ENCODE peak calls at places on chromosomes 7 and 10, in nine cellular contexts. T is upper lobe of left lung; L is right lobe of liver; K is stomach; J is endodermal cell; Z is PC-3; B is IMR-90; I is CD8-positive, alpha-beta T cell; C is kidney. X is an unnamed sample. For H3K4me1, the result is how much of the 10 kb centered on the place peaks cover.

GRCh38 chr7:14787551-14787950 is 115.0 kb downstream of the DGKB start:
- DNase-seq in L (no peak), C (no peak), J (peak), B (no peak), K (no peak), Z (no peak), T (no peak), I (no peak), X (no peak)

GRCh38 chr7:98312201-98312600 is 30.7 kb downstream of the BRI3 start:
- DNase-seq in C (no peak), J (no peak), L (no peak), K (no peak), Z (no peak), B (no peak), T (no peak), I (no peak), X (no peak)

GRCh38 chr10:72162978-72163377 is 52.8 kb upstream of the ANAPC16 start:
- DNase-seq in J (no peak), C (no peak), T (no peak), B (peak), L (no peak), K (no peak), Z (peak), I (no peak), X (peak)

GRCh38 chr10:78543749-78544446 is 510.2 kb downstream of the RPS24 start:
- DNase-seq in K (peak), T (no peak), I (no peak), C (peak), J (no peak), L (no peak), Z (no peak), B (peak), X (peak)

GRCh38 chr7:106064836-106065559 is 47.1 kb downstream of the SYPL1 start:
- DNase-seq in T (no peak), B (peak), C (peak), I (no peak), J (peak), L (peak), K (peak), Z (peak), X (peak)

GRCh38 chr10:11687357-11687771 is 54.8 kb upstream of the ECHDC3 start:
- DNase-seq in B (no peak), L (no peak), C (no peak), K (no peak), Z (peak), J (no peak), T (no peak), I (no peak), X (no peak)

GRCh38 chr7:53350241-53350640 is 314.8 kb downstream of the POM121L12 start:
- DNase-seq in B (no peak), J (peak), L (peak), C (peak), I (no peak), K (no peak), T (no peak), Z (peak), X (no peak)

GRCh38 chr10:97427571-97428179 is 1.7 kb downstream of the PGAM1 start:
- DNase-seq in K (peak), J (peak), B (peak), L (peak), T (no peak), C (no peak), Z (no peak), I (no peak), X (peak)

GRCh38 chr7:11753441-11753840 is 78.6 kb downstream of the THSD7A start:
- DNase-seq in T (no peak), Z (no peak), K (no peak), C (no peak), I (no peak), J (no peak), B (no peak), L (no peak), X (no peak)

GRCh38 chr10:14084875-14085274 is 245.8 kb downstream of the FRMD4A start:
- DNase-seq in T (no peak), L (no peak), B (peak), Z (peak), I (no peak), C (no peak), J (no peak), K (no peak), X (peak)

GRCh38 chr7:118195837-118196474 is 12.0 kb downstream of the LSM8 start:
- DNase-seq in Z (peak), L (no peak), K (peak), B (peak), J (peak), C (no peak), I (peak), T (no peak), X (peak)

GRCh38 chr7:19930851-19931250 is 157.4 kb upstream of the TMEM196 start:
- DNase-seq in Z (peak), I (no peak), T (no peak), B (no peak), L (no peak), K (no peak), C (no peak), J (no peak), X (no peak)

DNA sequence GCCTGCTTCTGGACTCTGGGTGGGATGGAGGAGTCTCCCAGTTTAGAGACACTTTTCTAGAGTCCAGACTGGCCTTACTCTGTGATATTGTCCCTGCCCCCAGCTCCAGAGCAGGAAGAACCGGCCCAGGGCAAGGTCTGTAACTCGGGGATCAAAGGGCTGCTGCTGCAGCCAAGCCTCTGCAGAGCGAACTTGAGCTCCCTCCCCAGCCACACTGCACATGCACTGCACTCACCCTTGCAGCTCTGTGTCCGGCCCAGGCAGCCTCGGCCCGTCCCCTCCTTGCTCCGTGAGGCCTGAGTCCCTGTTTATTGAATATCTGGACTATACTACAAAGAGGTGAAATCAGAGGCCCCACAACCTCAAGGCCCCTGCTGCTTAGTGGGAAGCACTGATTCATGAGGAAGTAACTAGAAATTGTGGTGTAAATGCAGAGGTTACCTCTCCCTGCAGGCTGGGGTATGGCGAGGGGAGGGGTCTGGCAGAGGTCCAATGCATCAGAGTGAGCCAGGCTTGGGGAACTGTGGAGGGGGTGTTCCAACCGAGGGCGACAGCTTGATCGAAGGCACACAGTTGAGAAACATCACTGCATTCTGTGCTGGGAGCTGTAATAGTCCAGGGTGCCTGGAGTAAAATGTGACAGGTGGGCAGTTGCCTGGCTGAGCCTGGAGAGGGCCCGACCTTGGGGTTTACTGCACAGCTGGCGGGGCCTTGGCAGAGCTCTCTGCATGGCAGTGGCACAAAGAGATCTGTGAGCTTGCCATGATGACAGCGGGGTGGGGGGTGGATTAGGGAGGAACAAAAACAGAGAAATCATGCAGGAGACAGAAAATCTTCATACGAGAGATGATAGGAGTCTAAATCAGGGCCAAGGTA is 49.1 kb downstream of the AOC1 start:
- DNase-seq in J (no peak), K (no peak), C (peak), Z (peak), L (peak), T (no peak), I (no peak), B (no peak), X (no peak)
- H3K4me1 ChIP-seq in J (under half), K (under half), C (under half), Z (under half), L (under half), T (under half), I (under half), B (under half), X (under half)

GRCh38 chr7:45921699-45922519 is 837 bp upstream of the IGFBP3 start:
- DNase-seq in C (peak), B (peak), T (no peak), L (peak), J (peak), I (no peak), Z (peak), K (no peak), X (peak)

GRCh38 chr7:45923290-45923689 is 2.2 kb upstream of the IGFBP3 start:
- DNase-seq in J (peak), T (peak), C (peak), Z (peak), K (peak), I (peak), L (peak), B (peak), X (peak)

GRCh38 chr7:45923818-45924217 is 2.7 kb upstream of the IGFBP3 start:
- DNase-seq in J (no peak), C (no peak), L (no peak), I (no peak), K (no peak), T (no peak), B (no peak), Z (no peak), X (no peak)

GRCh38 chr7:45921381-45921698 is 268 bp upstream of the IGFBP3 start:
- DNase-seq in K (no peak), C (peak), L (no peak), J (no peak), B (no peak), I (no peak), Z (no peak), T (no peak), X (no peak)

DNA sequence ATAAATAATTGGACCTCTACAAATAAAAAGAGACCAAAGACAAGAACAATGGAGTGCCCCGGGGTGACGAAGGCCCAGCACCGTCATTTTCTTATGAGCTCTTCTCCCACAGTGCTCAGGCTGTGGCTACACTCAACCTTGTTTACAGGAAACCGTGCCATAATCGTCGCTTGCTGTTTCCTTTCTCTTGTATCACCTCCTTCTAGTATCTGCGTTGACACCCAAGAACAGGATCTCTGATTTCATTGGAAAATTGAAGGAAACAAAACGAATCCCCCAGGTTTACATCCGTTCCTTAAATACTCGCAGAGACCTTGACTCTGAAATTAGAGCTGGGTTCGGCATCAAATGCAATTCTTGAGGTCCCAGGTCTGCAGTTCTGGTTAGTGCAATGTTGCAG is 1.7 kb upstream of the IGFBP3 start:
- DNase-seq in I (no peak), L (no peak), T (no peak), B (no peak), C (no peak), J (no peak), K (no peak), Z (peak), X (peak)
- H3K4me3 ChIP-seq in I (peak), L (peak), T (peak), B (peak), C (peak), J (peak), K (peak), Z (peak), X (peak)

GRCh38 chr7:156560075-156560474 is 80.5 kb upstream of the RNF32 start:
- DNase-seq in B (no peak), I (no peak), K (no peak), C (no peak), J (peak), Z (peak), T (no peak), L (no peak), X (no peak)
- TF ChIP-seq CTCF in B (no peak), I (no peak), K (no peak), C (no peak), J (peak), Z (peak), T (no peak), L (peak), X (no peak)

DNA sequence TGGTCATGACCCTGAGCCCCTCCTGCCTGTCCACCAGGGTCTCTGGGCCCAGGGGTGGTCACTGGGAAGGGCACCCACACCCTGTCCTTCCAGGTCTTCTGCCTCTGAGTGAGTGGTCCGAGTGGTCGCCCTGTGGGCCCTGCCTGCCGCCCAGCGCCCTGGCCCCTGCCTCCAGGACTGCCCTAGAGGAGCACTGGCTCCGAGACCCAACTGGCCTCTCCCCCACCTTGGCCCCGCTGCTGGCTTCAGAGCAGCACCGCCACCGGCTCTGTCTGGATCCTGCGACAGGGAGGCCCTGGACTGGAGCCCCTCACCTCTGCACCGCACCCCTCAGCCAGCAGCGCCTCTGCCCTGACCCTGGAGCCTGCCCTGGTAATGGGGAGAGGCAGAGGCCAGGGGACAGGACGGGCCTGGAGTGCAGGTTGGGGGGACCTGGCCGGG is 13.9 kb upstream of the ZNF862 start:
- DNase-seq in B (no peak), K (no peak), I (no peak), T (peak), J (no peak), C (peak), Z (no peak), L (no peak), X (no peak)
- H3K4me1 ChIP-seq in B (under half), K (under half), I (under half), T (under half), J (under half), C (under half), Z (under half), L (under half), X (under half)

DNA sequence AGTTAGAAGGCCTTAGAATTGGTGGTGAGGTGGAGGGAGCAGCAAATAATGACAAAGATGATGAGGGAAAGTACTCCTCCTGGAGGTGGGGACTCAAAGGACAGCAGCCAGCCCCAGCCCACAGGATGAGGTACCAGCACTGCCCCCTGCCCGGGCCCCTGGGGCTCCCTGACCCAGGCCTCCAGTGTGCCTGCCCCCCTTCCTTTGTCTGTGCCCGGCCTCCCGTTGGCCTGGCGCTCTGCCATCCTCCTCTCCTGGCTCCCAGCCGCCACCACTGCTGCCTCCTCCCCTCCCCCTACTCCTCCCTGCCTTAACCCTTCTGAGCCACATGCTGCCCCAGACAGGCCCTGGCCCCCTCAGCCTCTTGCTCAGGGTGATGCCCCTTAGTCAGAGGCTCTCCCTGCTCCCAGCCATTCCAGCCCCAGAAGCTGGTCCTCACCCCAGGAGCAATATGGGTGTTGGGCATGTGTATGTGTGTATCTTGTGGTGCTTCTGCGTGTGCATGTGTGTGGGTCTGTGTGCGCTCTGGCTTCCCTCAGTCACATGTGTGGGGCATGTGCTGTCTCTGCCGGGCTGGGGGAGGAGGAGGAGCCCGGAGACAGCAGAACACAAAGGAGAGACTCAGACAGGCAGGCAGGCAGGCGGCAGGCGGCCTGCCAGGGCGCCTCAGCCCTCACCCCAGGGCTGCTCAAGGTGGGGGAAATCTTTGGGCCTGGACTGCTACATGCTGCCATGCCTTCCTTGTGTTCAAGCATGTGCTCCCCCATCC is 2.6 kb downstream of the LDB1 start:
- DNase-seq in L (peak), K (peak), J (peak), T (peak), Z (no peak), B (peak), I (peak), C (peak), X (peak)
- H3K4me3 ChIP-seq in L (no peak), K (peak), J (peak), T (peak), Z (peak), B (peak), I (peak), C (peak), X (no peak)

GRCh38 chr10:1070939-1071338 is 14.8 kb downstream of the WDR37 start:
- DNase-seq in Z (no peak), B (peak), C (no peak), L (no peak), I (no peak), J (peak), K (no peak), T (no peak), X (peak)

GRCh38 chr10:1069680-1070079 is 13.5 kb downstream of the WDR37 start:
- DNase-seq in C (no peak), Z (no peak), L (no peak), I (no peak), T (no peak), B (no peak), K (no peak), J (no peak), X (no peak)

GRCh38 chr10:1074063-1074747 is 18.0 kb downstream of the WDR37 start:
- DNase-seq in L (no peak), C (no peak), K (no peak), B (no peak), J (peak), T (peak), I (no peak), Z (no peak), X (no peak)

GRCh38 chr10:1078668-1079067 is 22.5 kb downstream of the WDR37 start:
- DNase-seq in T (no peak), C (no peak), K (no peak), B (no peak), Z (no peak), I (no peak), J (no peak), L (no peak), X (no peak)

GRCh38 chr10:1074748-1075358 is 18.7 kb downstream of the WDR37 start:
- DNase-seq in C (no peak), Z (no peak), I (no peak), L (no peak), B (no peak), T (peak), K (no peak), J (no peak), X (no peak)
- TF ChIP-seq CTCF in C (peak), Z (peak), I (peak), L (peak), B (peak), T (no peak), K (no peak), J (peak), X (peak)

DNA sequence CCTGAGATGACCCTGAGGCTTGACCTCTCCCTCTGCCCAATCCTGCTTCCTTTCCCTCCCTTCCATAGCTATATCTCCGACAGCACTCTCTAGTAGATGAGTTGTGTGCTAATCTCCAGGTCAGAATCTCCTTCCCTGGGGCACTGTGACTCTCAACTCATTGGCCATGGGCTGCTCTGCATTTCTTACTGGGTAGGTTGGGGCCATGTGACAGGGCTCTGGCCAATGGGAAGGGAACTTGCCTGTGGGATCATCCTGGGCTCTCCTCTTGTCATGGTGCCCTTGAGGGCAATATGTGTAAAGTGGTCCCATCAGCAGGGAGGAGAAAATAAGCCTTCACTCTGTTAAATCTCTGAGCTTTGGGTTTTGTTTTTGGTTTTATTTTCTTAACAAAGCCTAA is 80.1 kb upstream of the ANKRD1 start:
- DNase-seq in T (no peak), I (no peak), B (no peak), Z (no peak), K (no peak), C (no peak), L (no peak), J (no peak), X (no peak)
- H3K4me1 ChIP-seq in T (under half), I (under half), B (under half), Z (under half), K (under half), C (under half), L (under half), J (under half), X (under half)

DNA sequence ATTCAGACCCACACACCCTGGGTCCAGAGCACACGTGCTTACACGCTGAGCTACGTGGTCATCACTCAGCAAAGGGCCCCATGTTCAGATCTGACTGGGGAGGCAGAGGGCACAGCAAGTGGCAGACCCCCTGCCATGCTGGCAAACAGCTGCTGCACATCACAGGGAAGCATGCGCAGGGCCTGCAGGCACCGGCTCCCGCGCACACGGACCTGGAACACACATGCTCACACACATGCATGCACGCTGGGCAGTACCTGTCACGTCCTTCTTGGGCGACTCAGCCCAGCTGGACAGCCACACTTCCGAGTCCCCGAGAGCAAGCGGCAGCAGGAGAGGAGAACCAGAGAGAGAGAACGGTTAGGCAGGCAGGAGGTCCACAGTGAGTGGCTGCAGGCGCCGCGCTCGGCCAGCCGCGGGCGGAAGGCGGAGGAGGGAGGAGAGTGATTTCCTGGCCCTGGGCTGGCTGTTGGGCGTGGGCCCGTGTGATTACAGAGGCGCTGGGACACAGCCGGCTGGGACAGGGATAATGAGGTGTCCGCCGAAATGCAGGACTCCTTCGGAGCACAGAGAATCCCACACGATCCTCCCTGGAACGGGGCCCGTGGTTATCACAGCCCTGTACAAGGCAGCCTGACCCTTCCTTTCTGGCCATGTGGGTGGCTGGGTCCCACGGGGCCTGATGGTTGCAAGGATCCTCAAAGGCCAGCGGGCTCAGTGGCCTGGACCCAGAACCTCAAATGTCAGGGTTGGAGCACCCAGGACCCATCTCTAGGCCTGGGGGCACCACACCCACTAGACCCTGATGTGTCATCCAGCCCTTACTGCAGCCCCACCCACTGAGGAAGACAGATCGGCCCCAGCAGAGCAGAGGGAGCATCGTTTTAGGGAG is 175.1 kb downstream of the NEURL1 start:
- DNase-seq in C (peak), L (peak), J (no peak), K (peak), B (peak), Z (no peak), T (peak), I (no peak), X (peak)
- H3K4me3 ChIP-seq in C (no peak), L (no peak), J (no peak), K (peak), B (peak), Z (no peak), T (peak), I (peak), X (peak)